ENCODE peak calls at places on chromosomes 3 and 15, in six cellular contexts. W, P, Y, O, Q and S are unnamed samples. For H3K4me1, the result is how much of the 10 kb centered on the place peaks cover.

GRCh38 chr15:74816624-74817369 is 4.2 kb downstream of the LMAN1L start:
- DNase-seq in P (no peak), Y (no peak), O (no peak), W (no peak), Q (no peak), S (no peak)

GRCh38 chr3:149224736-149225594 is 3.3 kb upstream of the CP start:
- DNase-seq in P (peak), Q (no peak), Y (no peak), W (no peak), O (peak), S (peak)

GRCh38 chr3:187770224-187770623 is 25.0 kb upstream of the BCL6 start:
- DNase-seq in W (no peak), O (peak), Y (no peak), P (no peak), Q (peak), S (no peak)

GRCh38 chr3:71370467-71370866 is 213.1 kb downstream of the FOXP1 start:
- DNase-seq in Y (no peak), O (no peak), Q (no peak), W (no peak), P (no peak), S (no peak)

GRCh38 chr3:179969525-179969924 is 67.2 kb downstream of the PEX5L start:
- DNase-seq in O (peak), W (no peak), Q (no peak), Y (no peak), P (peak), S (peak)

GRCh38 chr3:183349421-183350157 is 78.8 kb downstream of the MCF2L2 start:
- DNase-seq in Y (no peak), Q (no peak), O (no peak), W (no peak), P (no peak), S (no peak)

GRCh38 chr3:46299608-46300460 is 54.1 kb upstream of the CCR2 start:
- DNase-seq in Q (peak), W (no peak), Y (no peak), P (no peak), O (no peak), S (no peak)

GRCh38 chr15:48466825-48467224 is 135.6 kb downstream of the DUT start:
- DNase-seq in Q (no peak), O (no peak), W (no peak), P (no peak), Y (no peak), S (no peak)

GRCh38 chr3:30640856-30641255 is 34.5 kb downstream of the TGFBR2 start:
- DNase-seq in Q (no peak), O (no peak), P (no peak), Y (no peak), W (no peak), S (no peak)

GRCh38 chr15:78709263-78709882 is 68.4 kb upstream of the CHRNB4 start:
- DNase-seq in Y (peak), O (no peak), Q (peak), P (no peak), W (peak), S (peak)

GRCh38 chr15:46961795-46962194 is 755.5 kb upstream of the SEMA6D start:
- DNase-seq in P (no peak), W (peak), O (no peak), Y (no peak), Q (no peak), S (no peak)

GRCh38 chr15:77836901-77837648 is 204.4 kb upstream of the LINGO1 start:
- DNase-seq in Q (no peak), W (no peak), P (no peak), Y (peak), O (peak), S (no peak)

GRCh38 chr3:13137808-13138565 is 64.8 kb upstream of the IQSEC1 start:
- DNase-seq in Y (peak), Q (no peak), O (no peak), P (no peak), W (no peak), S (no peak)

GRCh38 chr3:197050511-197050910 is 20.9 kb upstream of the MELTF start:
- DNase-seq in P (no peak), Y (no peak), W (no peak), Q (no peak), O (no peak), S (no peak)

GRCh38 chr3:113441051-113441770 is at the start of gene CFAP44:
- DNase-seq in O (no peak), Q (no peak), W (peak), Y (peak), P (peak), S (no peak)

GRCh38 chr3:113574213-113574612 is 41.9 kb downstream of the SIDT1 start:
- DNase-seq in O (peak), W (no peak), Q (no peak), P (no peak), Y (no peak), S (no peak)

GRCh38 chr3:95654567-95655362 is 1159.6 kb upstream of the EPHA6 start:
- DNase-seq in Y (no peak), O (no peak), Q (no peak), W (no peak), P (no peak), S (no peak)

GRCh38 chr3:127484601-127485388 is 105.7 kb downstream of the TPRA1 start:
- DNase-seq in Q (no peak), Y (no peak), O (no peak), W (peak), P (peak), S (no peak)

GRCh38 chr3:151926956-151927355 is 53.5 kb downstream of the SUCNR1 start:
- DNase-seq in Q (no peak), Y (no peak), O (peak), P (peak), W (no peak), S (no peak)

GRCh38 chr15:57677206-57677605 is 29.3 kb upstream of the POLR2M start:
- DNase-seq in Q (no peak), W (no peak), Y (no peak), O (no peak), P (no peak), S (no peak)

GRCh38 chr3:169218314-169218983 is 445.1 kb downstream of the MECOM start:
- DNase-seq in P (peak), Q (no peak), W (peak), Y (no peak), O (no peak), S (no peak)

DNA sequence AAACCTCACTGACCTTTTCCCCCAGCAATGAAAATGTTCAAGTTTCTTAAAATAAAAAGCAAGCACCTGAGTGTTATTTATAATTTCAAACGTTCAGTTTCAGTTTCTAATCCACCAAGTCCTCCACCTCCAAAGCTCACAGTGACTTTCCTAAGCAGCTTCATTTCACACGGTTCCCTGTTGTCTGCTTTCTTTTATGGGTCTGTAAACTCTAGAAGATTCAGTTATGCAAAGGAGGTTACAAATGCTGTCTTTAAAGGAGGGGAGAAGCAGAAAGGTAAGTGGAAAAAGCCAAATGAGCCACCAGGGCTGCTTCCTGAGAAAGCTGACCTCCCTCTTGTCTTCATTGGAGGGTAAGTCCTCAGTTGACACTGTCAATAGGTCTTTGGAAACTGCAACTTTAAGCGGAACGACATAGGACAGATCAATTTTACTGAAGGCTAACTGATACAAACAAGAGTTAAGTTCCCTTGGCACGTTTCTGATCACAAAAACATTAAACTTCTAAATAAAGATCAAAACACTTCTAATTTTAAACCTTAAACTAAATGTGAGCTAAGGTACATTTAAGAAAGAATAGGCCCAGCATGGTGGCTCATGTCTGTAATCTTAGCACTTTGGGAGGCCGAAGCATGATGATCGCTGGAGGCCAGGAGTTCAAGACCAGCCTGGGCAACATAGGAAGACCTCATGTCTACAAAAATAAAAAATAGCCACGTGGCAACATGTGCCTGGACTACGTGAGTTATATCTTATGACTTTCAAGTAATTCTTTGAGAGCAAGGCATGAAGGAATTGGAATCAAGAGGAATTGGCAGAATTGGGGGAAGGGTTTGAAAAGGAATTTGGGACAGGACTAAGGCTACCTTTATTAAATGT is 151.9 kb upstream of the UBE2E1 start:
- DNase-seq in Q (peak), O (no peak), Y (no peak), W (no peak), P (no peak), S (no peak)
- H3K4me1 ChIP-seq in Q (half or more), O (under half), Y (under half), W (under half), P (under half), S (under half)

DNA sequence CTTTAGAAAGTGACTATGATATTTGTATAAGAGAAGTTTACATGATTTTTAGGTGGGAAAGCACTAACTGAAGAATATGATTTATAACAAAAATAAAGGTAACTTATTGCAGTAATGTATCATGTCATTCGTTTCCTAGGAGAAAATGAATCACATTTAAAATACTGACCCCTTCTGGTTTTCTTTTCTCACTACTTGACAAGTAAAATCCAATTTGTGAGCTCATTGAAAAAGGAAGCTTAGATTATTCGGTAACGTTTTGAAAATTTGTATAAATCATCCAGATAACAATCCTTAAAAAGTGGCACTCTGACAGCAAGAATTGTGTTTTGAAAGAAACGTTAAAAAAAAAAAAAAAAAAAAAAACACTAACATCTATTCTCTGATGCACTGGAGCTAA is 39.0 kb downstream of the NSUN3 start:
- DNase-seq in P (peak), W (no peak), O (peak), Q (peak), Y (no peak), S (peak)
- TF ChIP-seq CTCF in P (peak), W (no peak), O (peak), Q (peak), Y (no peak), S (peak)

DNA sequence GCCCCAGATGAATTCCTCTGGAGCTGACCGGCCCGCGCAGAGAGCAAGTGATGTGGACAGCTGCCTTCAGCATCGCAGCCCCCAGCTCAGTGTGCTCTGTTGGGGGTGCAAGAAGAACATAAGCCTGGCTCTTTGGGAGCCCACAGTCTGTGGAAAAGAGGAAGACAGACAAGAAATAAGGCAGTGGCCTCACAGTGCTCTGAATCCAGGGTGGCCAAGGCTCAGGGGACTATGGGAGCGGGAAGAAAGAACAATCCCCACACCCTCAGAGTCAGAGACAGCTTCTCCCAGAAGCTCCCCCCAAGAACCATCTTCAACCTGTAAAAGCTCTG is 277 bp upstream of the HDDC3 start:
- DNase-seq in O (no peak), Q (no peak), P (no peak), W (no peak), Y (no peak), S (no peak)
- H3K4me1 ChIP-seq in O (under half), Q (half or more), P (under half), W (under half), Y (under half), S (under half)

DNA sequence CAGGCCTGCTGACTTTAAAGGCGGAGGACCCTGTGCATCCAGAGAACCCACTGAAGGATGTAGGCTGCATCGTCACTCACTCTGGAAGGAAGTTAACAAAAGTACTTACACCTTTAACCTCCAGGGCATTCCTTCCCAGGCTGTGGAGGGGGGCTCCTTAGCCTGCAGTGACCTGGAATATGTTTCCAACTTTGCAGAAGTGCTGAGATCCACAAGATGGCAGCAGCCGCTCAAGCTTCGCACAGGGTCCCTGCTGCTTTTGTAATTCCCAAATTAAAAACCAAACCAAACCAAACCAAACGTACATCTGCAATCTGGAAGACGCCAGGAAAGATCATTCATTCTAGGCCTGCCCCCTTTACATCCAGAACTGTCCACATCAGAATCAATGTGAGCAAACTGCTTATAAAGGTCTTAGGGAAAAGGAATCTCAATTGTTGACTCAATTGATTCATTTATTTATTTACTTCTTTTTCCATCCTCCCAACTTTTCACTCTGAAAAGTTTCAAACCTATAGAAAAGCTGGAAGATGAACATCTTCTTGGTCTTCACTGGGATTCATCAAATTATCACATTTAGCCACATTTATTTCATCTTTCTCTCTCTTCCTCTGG is 70.5 kb upstream of the KLHL25 start:
- DNase-seq in Y (no peak), P (peak), Q (peak), W (no peak), O (no peak), S (peak)
- TF ChIP-seq CTCF in Y (peak), P (peak), Q (peak), W (peak), O (peak), S (peak)